ENCODE peak calls at places on chromosomes 3 and 15, in five cellular contexts. One of them, this sample, is unnamed.

GRCh38 chr3:126558336-126559071 is at the start of gene C3orf22:
- DNase-seq in EL: no peak
- DNase-seq in colonic mucosa: peak
- DNase-seq in mesothelial cell of epicardium: peak
- DNase-seq in activated T-cell treated with anti-CD3 and anti-CD28 coated beads for 1 hour: no peak
- DNase-seq in this sample: no peak

GRCh38 chr3:36817806-36818205 is 53.5 kb upstream of the DCLK3 start:
- DNase-seq in mesothelial cell of epicardium: no peak
- DNase-seq in EL: no peak
- DNase-seq in activated T-cell treated with anti-CD3 and anti-CD28 coated beads for 1 hour: no peak
- DNase-seq in colonic mucosa: no peak
- DNase-seq in this sample: no peak

GRCh38 chr15:62165029-62165792 is at the start of gene C2CD4B:
- DNase-seq in mesothelial cell of epicardium: no peak
- DNase-seq in activated T-cell treated with anti-CD3 and anti-CD28 coated beads for 1 hour: no peak
- DNase-seq in colonic mucosa: peak
- DNase-seq in EL: peak
- DNase-seq in this sample: no peak

GRCh38 chr3:169633789-169634188 is 29.7 kb downstream of the MECOM start:
- DNase-seq in activated T-cell treated with anti-CD3 and anti-CD28 coated beads for 1 hour: no peak
- DNase-seq in mesothelial cell of epicardium: no peak
- DNase-seq in colonic mucosa: peak
- DNase-seq in EL: no peak
- DNase-seq in this sample: no peak

GRCh38 chr3:51024765-51025681 is 350.3 kb downstream of the DOCK3 start:
- DNase-seq in EL: no peak
- DNase-seq in colonic mucosa: peak
- DNase-seq in mesothelial cell of epicardium: no peak
- DNase-seq in activated T-cell treated with anti-CD3 and anti-CD28 coated beads for 1 hour: peak
- DNase-seq in this sample: no peak

GRCh38 chr3:194779729-194780224 is 94.1 kb downstream of the FAM43A start:
- DNase-seq in activated T-cell treated with anti-CD3 and anti-CD28 coated beads for 1 hour: no peak
- DNase-seq in EL: peak
- DNase-seq in mesothelial cell of epicardium: no peak
- DNase-seq in colonic mucosa: no peak
- DNase-seq in this sample: no peak

GRCh38 chr3:148923592-148923991 is 58.5 kb downstream of the CPA3 start:
- DNase-seq in colonic mucosa: no peak
- DNase-seq in activated T-cell treated with anti-CD3 and anti-CD28 coated beads for 1 hour: no peak
- DNase-seq in EL: no peak
- DNase-seq in mesothelial cell of epicardium: no peak
- DNase-seq in this sample: no peak

GRCh38 chr3:133457025-133457424 is 57.2 kb downstream of the BFSP2 start:
- DNase-seq in EL: no peak
- DNase-seq in activated T-cell treated with anti-CD3 and anti-CD28 coated beads for 1 hour: no peak
- DNase-seq in mesothelial cell of epicardium: no peak
- DNase-seq in colonic mucosa: no peak
- DNase-seq in this sample: no peak

GRCh38 chr3:25870452-25870851 is 80.6 kb downstream of the OXSM start:
- DNase-seq in EL: peak
- DNase-seq in mesothelial cell of epicardium: no peak
- DNase-seq in colonic mucosa: no peak
- DNase-seq in activated T-cell treated with anti-CD3 and anti-CD28 coated beads for 1 hour: no peak
- DNase-seq in this sample: no peak

GRCh38 chr3:126119008-126119675 is 35.2 kb upstream of the SLC41A3 start:
- DNase-seq in EL: no peak
- DNase-seq in colonic mucosa: peak
- DNase-seq in mesothelial cell of epicardium: peak
- DNase-seq in activated T-cell treated with anti-CD3 and anti-CD28 coated beads for 1 hour: no peak
- DNase-seq in this sample: no peak

GRCh38 chr3:54283470-54283869 is 161.1 kb downstream of the CACNA2D3 start:
- DNase-seq in colonic mucosa: no peak
- DNase-seq in EL: no peak
- DNase-seq in activated T-cell treated with anti-CD3 and anti-CD28 coated beads for 1 hour: no peak
- DNase-seq in mesothelial cell of epicardium: no peak
- DNase-seq in this sample: no peak

GRCh38 chr3:192892981-192893827 is 24.5 kb downstream of the MB21D2 start:
- DNase-seq in activated T-cell treated with anti-CD3 and anti-CD28 coated beads for 1 hour: peak
- DNase-seq in colonic mucosa: peak
- DNase-seq in EL: peak
- DNase-seq in mesothelial cell of epicardium: no peak
- DNase-seq in this sample: no peak

GRCh38 chr15:62647195-62647865 is 395.2 kb upstream of the TPM1 start:
- DNase-seq in colonic mucosa: peak
- DNase-seq in mesothelial cell of epicardium: no peak
- DNase-seq in EL: peak
- DNase-seq in activated T-cell treated with anti-CD3 and anti-CD28 coated beads for 1 hour: no peak
- DNase-seq in this sample: no peak

GRCh38 chr3:17154221-17154620 is 269.5 kb downstream of the PLCL2 start:
- DNase-seq in mesothelial cell of epicardium: no peak
- DNase-seq in EL: no peak
- DNase-seq in activated T-cell treated with anti-CD3 and anti-CD28 coated beads for 1 hour: no peak
- DNase-seq in colonic mucosa: no peak
- DNase-seq in this sample: no peak

GRCh38 chr3:27553868-27554540 is 69.8 kb upstream of the SLC4A7 start:
- DNase-seq in colonic mucosa: no peak
- DNase-seq in EL: peak
- DNase-seq in mesothelial cell of epicardium: no peak
- DNase-seq in activated T-cell treated with anti-CD3 and anti-CD28 coated beads for 1 hour: no peak
- DNase-seq in this sample: no peak

GRCh38 chr3:178907081-178907480 is 164.5 kb downstream of the ZMAT3 start:
- DNase-seq in activated T-cell treated with anti-CD3 and anti-CD28 coated beads for 1 hour: no peak
- DNase-seq in colonic mucosa: no peak
- DNase-seq in mesothelial cell of epicardium: no peak
- DNase-seq in EL: no peak
- DNase-seq in this sample: no peak

GRCh38 chr15:60766391-60767128 is 287.6 kb upstream of the ICE2 start:
- DNase-seq in EL: no peak
- DNase-seq in colonic mucosa: no peak
- DNase-seq in activated T-cell treated with anti-CD3 and anti-CD28 coated beads for 1 hour: no peak
- DNase-seq in mesothelial cell of epicardium: no peak
- DNase-seq in this sample: no peak

GRCh38 chr3:111032677-111033076 is 38.9 kb upstream of the NECTIN3 start:
- DNase-seq in mesothelial cell of epicardium: no peak
- DNase-seq in colonic mucosa: no peak
- DNase-seq in EL: peak
- DNase-seq in activated T-cell treated with anti-CD3 and anti-CD28 coated beads for 1 hour: no peak
- DNase-seq in this sample: no peak

GRCh38 chr15:40776537-40777141 is 6.9 kb downstream of the C15orf62 start:
- DNase-seq in activated T-cell treated with anti-CD3 and anti-CD28 coated beads for 1 hour: no peak
- DNase-seq in EL: peak
- DNase-seq in mesothelial cell of epicardium: no peak
- DNase-seq in colonic mucosa: no peak
- DNase-seq in this sample: no peak

GRCh38 chr3:190984502-190985244 is 122.2 kb upstream of the GMNC start:
- DNase-seq in EL: no peak
- DNase-seq in colonic mucosa: no peak
- DNase-seq in activated T-cell treated with anti-CD3 and anti-CD28 coated beads for 1 hour: no peak
- DNase-seq in mesothelial cell of epicardium: no peak
- DNase-seq in this sample: no peak

GRCh38 chr3:194274424-194275085 is 76.6 kb downstream of the CPN2 start:
- DNase-seq in activated T-cell treated with anti-CD3 and anti-CD28 coated beads for 1 hour: no peak
- DNase-seq in EL: no peak
- DNase-seq in colonic mucosa: no peak
- DNase-seq in mesothelial cell of epicardium: no peak
- DNase-seq in this sample: no peak

GRCh38 chr15:31458591-31458990 is 132.0 kb downstream of the KLF13 start:
- DNase-seq in mesothelial cell of epicardium: no peak
- DNase-seq in EL: no peak
- DNase-seq in colonic mucosa: no peak
- DNase-seq in activated T-cell treated with anti-CD3 and anti-CD28 coated beads for 1 hour: no peak
- DNase-seq in this sample: no peak

GRCh38 chr3:13822042-13822441 is 57.8 kb downstream of the WNT7A start:
- DNase-seq in mesothelial cell of epicardium: no peak
- DNase-seq in EL: peak
- DNase-seq in colonic mucosa: no peak
- DNase-seq in activated T-cell treated with anti-CD3 and anti-CD28 coated beads for 1 hour: no peak
- DNase-seq in this sample: no peak

GRCh38 chr15:51310064-51310463 is 28.3 kb downstream of the CYP19A1 start:
- DNase-seq in colonic mucosa: no peak
- DNase-seq in EL: peak
- DNase-seq in mesothelial cell of epicardium: no peak
- DNase-seq in activated T-cell treated with anti-CD3 and anti-CD28 coated beads for 1 hour: no peak
- DNase-seq in this sample: no peak

GRCh38 chr3:33001889-33002288 is 50.4 kb downstream of the CCR4 start:
- DNase-seq in mesothelial cell of epicardium: no peak
- DNase-seq in activated T-cell treated with anti-CD3 and anti-CD28 coated beads for 1 hour: no peak
- DNase-seq in EL: no peak
- DNase-seq in colonic mucosa: no peak
- DNase-seq in this sample: no peak

GRCh38 chr15:43518073-43518761 is 809 bp downstream of the MAP1A start:
- DNase-seq in mesothelial cell of epicardium: no peak
- DNase-seq in colonic mucosa: no peak
- DNase-seq in activated T-cell treated with anti-CD3 and anti-CD28 coated beads for 1 hour: no peak
- DNase-seq in EL: peak
- DNase-seq in this sample: no peak

GRCh38 chr15:25060996-25061620 is 106.3 kb downstream of the SNRPN start:
- DNase-seq in colonic mucosa: no peak
- DNase-seq in mesothelial cell of epicardium: peak
- DNase-seq in EL: no peak
- DNase-seq in activated T-cell treated with anti-CD3 and anti-CD28 coated beads for 1 hour: no peak
- DNase-seq in this sample: no peak

GRCh38 chr3:32106929-32107362 is 526 bp downstream of the GPD1L start:
- DNase-seq in mesothelial cell of epicardium: no peak
- DNase-seq in EL: peak
- DNase-seq in colonic mucosa: peak
- DNase-seq in activated T-cell treated with anti-CD3 and anti-CD28 coated beads for 1 hour: no peak
- DNase-seq in this sample: no peak